ENCODE peak calls at places on chromosomes 16 and 17, in nine cellular contexts. I, K, T, D, X, S, H, F and B are unnamed samples.

GRCh38 chr17:71071837-71072236 is 902.5 kb downstream of the KCNJ2 start:
- DNase-seq in D (no peak), H (peak; percentile 98), F (no peak), I (peak; percentile 92), S (no peak), K (no peak), X (no peak), T (no peak), B (no peak)

GRCh38 chr17:16873654-16874035 is 98.3 kb downstream of the TNFRSF13B start:
- DNase-seq in F (no peak), D (no peak), H (no peak), S (no peak), T (no peak), X (no peak), I (no peak), K (no peak), B (no peak)

GRCh38 chr17:83103200-83103937 is 24.0 kb downstream of the METRNL start:
- DNase-seq in K (no peak), F (peak; percentile 49), X (no peak), T (peak; percentile 85), S (no peak), H (peak; percentile 64), I (peak; percentile 68), D (peak; percentile 77), B (peak; percentile 83)

GRCh38 chr17:59844884-59845594 is 47.7 kb downstream of the TUBD1 start:
- DNase-seq in T (no peak), I (peak; percentile 89), K (no peak), X (no peak), D (no peak), F (no peak), H (peak; percentile 82), S (no peak), B (no peak)

GRCh38 chr17:1188812-1189211 is 9.0 kb upstream of the ABR start:
- DNase-seq in I (no peak), X (peak; percentile 47), K (peak; percentile 89), D (peak; percentile 72), F (peak; percentile 95), T (peak; percentile 87), S (peak; percentile 94), H (peak; percentile 72), B (peak; percentile 93)

GRCh38 chr17:67477687-67478086 is 100.6 kb downstream of the PITPNC1 start:
- DNase-seq in H (no peak), T (no peak), S (no peak), I (no peak), X (peak; percentile 44), F (no peak), D (no peak), K (no peak), B (no peak)

GRCh38 chr16:24255446-24256352 is at the start of gene CACNG3:
- DNase-seq in S (no peak), D (peak; percentile 31), H (peak; percentile 23), T (no peak), X (no peak), F (peak; percentile 16), I (peak; percentile 10), K (peak; percentile 60), B (no peak)

GRCh38 chr17:34719569-34719968 is 140.2 kb downstream of the TMEM132E start:
- DNase-seq in K (no peak), T (no peak), S (no peak), I (no peak), D (no peak), H (no peak), F (no peak), X (no peak), B (no peak)

GRCh38 chr16:21166561-21166961 is 8.1 kb downstream of the LDAF1 start:
- DNase-seq in X (no peak), F (no peak), I (no peak), T (no peak), S (no peak), D (no peak), K (no peak), H (peak; percentile 31), B (no peak)

GRCh38 chr17:2044263-2044894 is 2.6 kb downstream of the OVCA2 start:
- DNase-seq in F (no peak), T (no peak), S (no peak), K (no peak), I (no peak), X (no peak), H (no peak), D (no peak), B (no peak)

GRCh38 chr16:50160495-50161164 is 7.5 kb downstream of the TENT4B start:
- DNase-seq in H (peak; percentile 38), F (no peak), S (no peak), I (no peak), T (no peak), K (no peak), X (no peak), D (no peak), B (no peak)

GRCh38 chr17:71883258-71883657 is 237.6 kb upstream of the SOX9 start:
- DNase-seq in K (no peak), F (no peak), I (no peak), T (no peak), H (no peak), S (no peak), X (no peak), D (no peak), B (no peak)

GRCh38 chr17:60699090-60699489 is 21.4 kb downstream of the BCAS3 start:
- DNase-seq in T (no peak), F (no peak), S (no peak), H (no peak), K (no peak), I (no peak), D (no peak), X (no peak), B (no peak)

GRCh38 chr16:49590166-49590871 is 216.7 kb downstream of the C16orf78 start:
- DNase-seq in S (no peak), I (no peak), D (no peak), F (no peak), X (no peak), K (no peak), T (peak; percentile 9), H (no peak), B (no peak)

GRCh38 chr16:59168715-59169114 is 434.6 kb upstream of the GOT2 start:
- DNase-seq in S (no peak), D (no peak), F (no peak), T (no peak), X (no peak), H (no peak), K (no peak), I (peak; percentile 50), B (no peak)
- TF ChIP-seq CTCF in S (no peak), D (no peak), F (no peak), T (no peak), X (no peak), H (no peak), K (no peak), I (no peak), B (no peak)

GRCh38 chr16:52066951-52067350 is 480.0 kb downstream of the TOX3 start:
- DNase-seq in D (no peak), X (no peak), I (no peak), F (no peak), K (no peak), T (no peak), H (no peak), S (no peak), B (no peak)

GRCh38 chr16:52070341-52071057 is 476.4 kb downstream of the TOX3 start:
- DNase-seq in H (no peak), S (no peak), T (no peak), F (no peak), I (no peak), D (no peak), X (no peak), K (no peak), B (no peak)

GRCh38 chr16:52071101-52071500 is 475.8 kb downstream of the TOX3 start:
- DNase-seq in I (no peak), S (no peak), X (no peak), F (no peak), H (no peak), T (no peak), K (no peak), D (no peak), B (no peak)

GRCh38 chr16:52069866-52070265 is 477.1 kb downstream of the TOX3 start:
- DNase-seq in F (no peak), I (peak; percentile 22), X (no peak), H (peak; percentile 24), S (no peak), T (no peak), D (no peak), K (no peak), B (no peak)

GRCh38 chr16:52068447-52069074 is 478.4 kb downstream of the TOX3 start:
- DNase-seq in H (peak; percentile 25), F (no peak), K (no peak), S (no peak), T (no peak), D (peak; percentile 31), I (peak; percentile 39), X (no peak), B (no peak)
- TF ChIP-seq CTCF in H (no peak), F (no peak), K (peak; percentile 15), S (no peak), T (peak; percentile 19), D (no peak), I (no peak), X (no peak), B (no peak)

GRCh38 chr17:66426397-66427033 is 124.1 kb downstream of the PRKCA start:
- DNase-seq in X (no peak), T (no peak), K (no peak), H (peak; percentile 45), S (no peak), D (peak; percentile 48), F (no peak), I (peak; percentile 59), B (no peak)
- TF ChIP-seq CTCF in X (no peak), T (no peak), K (no peak), H (peak; percentile 35), S (no peak), D (peak; percentile 36), F (no peak), I (peak; percentile 39), B (no peak)

GRCh38 chr17:43574896-43575525 is 28.9 kb upstream of the ETV4 start:
- DNase-seq in S (no peak), X (no peak), F (no peak), H (no peak), T (no peak), I (no peak), K (no peak), D (no peak), B (no peak)

GRCh38 chr17:43574348-43574747 is 28.2 kb upstream of the ETV4 start:
- DNase-seq in X (no peak), H (no peak), S (no peak), K (no peak), I (no peak), F (no peak), D (peak; percentile 44), T (no peak), B (no peak)

GRCh38 chr17:43570518-43570928 is 24.4 kb upstream of the ETV4 start:
- DNase-seq in S (no peak), H (no peak), F (no peak), D (no peak), I (peak; percentile 43), X (no peak), T (no peak), K (no peak), B (no peak)

GRCh38 chr17:43573579-43574321 is 27.6 kb upstream of the ETV4 start:
- DNase-seq in T (no peak), D (no peak), I (no peak), S (no peak), F (no peak), K (no peak), X (no peak), H (no peak), B (no peak)

GRCh38 chr17:43572368-43572980 is 26.3 kb upstream of the ETV4 start:
- DNase-seq in H (no peak), X (no peak), F (no peak), I (no peak), S (no peak), D (no peak), K (no peak), T (no peak), B (no peak)
- TF ChIP-seq CTCF in H (no peak), X (no peak), F (no peak), I (no peak), S (no peak), D (no peak), K (no peak), T (no peak), B (no peak)